ENCODE peak calls at places on chromosomes 1 and 21, in six cellular contexts. A, G, X, L, Q and N are unnamed samples.

GRCh38 chr1:245546875-245547274 is 392.1 kb downstream of the KIF26B start:
- DNase-seq in A (peak; percentile 14), G (no peak), X (no peak), L (no peak), Q (no peak), N (peak; percentile 73)

GRCh38 chr1:230086152-230086551 is 19.1 kb downstream of the GALNT2 start:
- DNase-seq in A (no peak), G (no peak), X (no peak), L (no peak), Q (no peak), N (no peak)

GRCh38 chr1:83742446-83742845 is 256.5 kb downstream of the TTLL7 start:
- DNase-seq in A (no peak), G (no peak), X (no peak), L (no peak), Q (no peak), N (no peak)

GRCh38 chr1:210739627-210740026 is 394.3 kb downstream of the KCNH1 start:
- DNase-seq in A (no peak), G (no peak), X (no peak), L (no peak), Q (no peak), N (no peak)

GRCh38 chr1:235054961-235055360 is 73.7 kb downstream of the TOMM20 start:
- DNase-seq in A (no peak), G (no peak), X (no peak), L (no peak), Q (no peak), N (no peak)

GRCh38 chr1:111197598-111198289 is 2.7 kb downstream of the DENND2D start:
- DNase-seq in A (no peak), G (no peak), X (no peak), L (no peak), Q (no peak), N (no peak)

GRCh38 chr1:26582836-26583460 is 53.4 kb downstream of the RPS6KA1 start:
- DNase-seq in A (no peak), G (no peak), X (no peak), L (no peak), Q (no peak), N (no peak)

GRCh38 chr1:243598433-243598832 is 251.6 kb downstream of the AKT3 start:
- DNase-seq in A (no peak), G (no peak), X (no peak), L (no peak), Q (no peak), N (no peak)

GRCh38 chr21:32884062-32884461 is 112.5 kb upstream of the PAXBP1 start:
- DNase-seq in A (no peak), G (no peak), X (no peak), L (no peak), Q (no peak), N (no peak)

GRCh38 chr21:25457411-25457810 is 149.9 kb downstream of the MRPL39 start:
- DNase-seq in A (no peak), G (no peak), X (peak; percentile 81), L (no peak), Q (no peak), N (no peak)

GRCh38 chr1:5826601-5827000 is 165.6 kb downstream of the NPHP4 start:
- DNase-seq in A (no peak), G (no peak), X (no peak), L (no peak), Q (no peak), N (no peak)

GRCh38 chr1:169630006-169630405 is at the start of gene SELP:
- DNase-seq in A (no peak), G (no peak), X (peak; percentile 70), L (no peak), Q (no peak), N (no peak)

GRCh38 chr1:103107696-103108524 is at the start of gene COL11A1:
- DNase-seq in A (no peak), G (no peak), X (no peak), L (no peak), Q (no peak), N (peak; percentile 58)
- H3K4me3 ChIP-seq in A (peak within 1 kb of the TSS; percentile 9), G (no peak within 1 kb of the TSS), X (no peak within 1 kb of the TSS), L (peak within 1 kb of the TSS; percentile 45), Q (peak within 1 kb of the TSS; percentile 53), N (peak within 1 kb of the TSS; percentile 34)

GRCh38 chr1:240611619-240612490 is at the start of gene GREM2:
- DNase-seq in A (peak; percentile 27), G (peak; percentile 76), X (peak; percentile 5), L (peak; percentile 58), Q (no peak), N (peak; percentile 90)
- TF ChIP-seq POLR2A in A (no peak), G (peak; percentile 76), X (no peak), L (no peak), Q (no peak), N (no peak)

GRCh38 chr1:190453550-190453949 is 24.1 kb downstream of the BRINP3 start:
- DNase-seq in A (no peak), G (no peak), X (no peak), L (no peak), Q (no peak), N (no peak)
- H3K4me3 ChIP-seq in A (no peak overlapping the region), G (no peak overlapping the region), X (no peak overlapping the region), L (no peak overlapping the region), Q (no peak overlapping the region), N (no peak overlapping the region)

GRCh38 chr1:187641463-187641862 is 812.7 kb downstream of the PLA2G4A start:
- DNase-seq in A (no peak), G (no peak), X (no peak), L (no peak), Q (no peak), N (no peak)
- TF ChIP-seq POLR2A in A (no peak), G (no peak), X (no peak), L (no peak), Q (no peak), N (no peak)

GRCh38 chr1:166351676-166352075 is 184.9 kb upstream of the FAM78B start:
- DNase-seq in A (no peak), G (peak; percentile 64), X (no peak), L (no peak), Q (no peak), N (no peak)
- H3K4me3 ChIP-seq in A (no peak overlapping the region), G (no peak overlapping the region), X (no peak overlapping the region), L (no peak overlapping the region), Q (no peak overlapping the region), N (no peak overlapping the region)

GRCh38 chr21:15457962-15458361 is 271.8 kb upstream of the USP25 start:
- DNase-seq in A (no peak), G (no peak), X (no peak), L (no peak), Q (no peak), N (no peak)

DNA sequence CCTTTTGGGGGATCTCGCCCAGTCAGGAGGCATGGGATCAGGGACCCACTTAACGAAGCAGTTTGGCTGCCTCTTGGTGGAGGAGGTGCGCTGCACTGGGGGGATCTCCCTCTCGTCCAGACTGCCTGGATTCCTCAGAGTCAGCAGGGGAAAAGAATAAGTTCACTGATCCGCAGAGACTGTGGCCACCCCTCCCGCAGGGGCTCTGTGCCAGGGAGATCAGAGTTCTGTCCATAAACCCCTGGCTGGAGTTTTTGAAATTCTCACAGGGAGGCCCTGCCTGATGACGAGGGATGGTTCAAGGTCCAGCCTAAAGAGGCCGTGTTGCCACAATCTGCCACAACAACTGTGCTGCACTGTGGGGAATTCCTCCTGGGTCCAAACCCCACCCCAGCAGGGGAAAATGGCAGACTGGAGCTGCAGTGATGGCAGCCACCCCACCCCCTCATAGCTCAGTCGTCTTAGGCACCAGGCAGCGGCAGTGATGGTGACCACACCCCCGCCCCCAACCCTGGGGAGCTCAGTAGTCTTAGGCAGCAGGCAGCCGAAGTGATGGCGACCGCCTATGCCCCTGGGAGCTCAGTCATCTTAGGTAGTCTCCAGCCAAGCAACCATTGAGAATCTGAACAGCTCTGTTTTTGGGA is 273.8 kb upstream of the USP25 start:
- DNase-seq in A (no peak), G (peak; percentile 96), X (no peak), L (no peak), Q (no peak), N (peak; percentile 27)
- TF ChIP-seq POLR2A in A (no peak), G (no peak), X (no peak), L (no peak), Q (no peak), N (no peak)

GRCh38 chr1:68717330-68717729 is 220.4 kb upstream of the DEPDC1 start:
- DNase-seq in A (no peak), G (no peak), X (no peak), L (no peak), Q (no peak), N (no peak)

GRCh38 chr1:68725353-68725752 is 228.5 kb upstream of the DEPDC1 start:
- DNase-seq in A (peak; percentile 51), G (no peak), X (peak; percentile 39), L (no peak), Q (no peak), N (no peak)

GRCh38 chr1:68723791-68724190 is 226.9 kb upstream of the DEPDC1 start:
- DNase-seq in A (no peak), G (no peak), X (no peak), L (no peak), Q (no peak), N (no peak)

DNA sequence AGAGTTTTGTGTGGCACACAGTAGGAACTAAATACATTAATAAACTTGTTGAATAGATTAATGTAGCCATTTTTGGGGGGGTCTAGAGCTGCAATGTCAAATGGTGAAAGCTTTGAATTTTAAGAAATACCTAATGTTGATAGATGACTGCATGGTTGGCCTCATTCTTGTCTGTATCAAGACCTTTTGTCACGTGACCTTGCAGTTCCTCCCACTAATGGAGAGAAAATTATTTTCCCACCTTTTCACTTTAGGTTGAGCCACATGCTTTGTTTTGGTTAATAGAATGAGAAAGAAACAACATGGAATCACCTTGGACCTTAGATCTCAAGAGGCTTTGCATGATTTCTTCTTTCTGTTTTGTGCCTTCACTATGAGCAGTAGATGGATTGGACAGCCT is 223.6 kb upstream of the DEPDC1 start:
- DNase-seq in A (no peak), G (no peak), X (no peak), L (no peak), Q (no peak), N (no peak)
- H3K4me3 ChIP-seq in A (no peak overlapping the region), G (no peak overlapping the region), X (no peak overlapping the region), L (no peak overlapping the region), Q (no peak overlapping the region), N (no peak overlapping the region)

DNA sequence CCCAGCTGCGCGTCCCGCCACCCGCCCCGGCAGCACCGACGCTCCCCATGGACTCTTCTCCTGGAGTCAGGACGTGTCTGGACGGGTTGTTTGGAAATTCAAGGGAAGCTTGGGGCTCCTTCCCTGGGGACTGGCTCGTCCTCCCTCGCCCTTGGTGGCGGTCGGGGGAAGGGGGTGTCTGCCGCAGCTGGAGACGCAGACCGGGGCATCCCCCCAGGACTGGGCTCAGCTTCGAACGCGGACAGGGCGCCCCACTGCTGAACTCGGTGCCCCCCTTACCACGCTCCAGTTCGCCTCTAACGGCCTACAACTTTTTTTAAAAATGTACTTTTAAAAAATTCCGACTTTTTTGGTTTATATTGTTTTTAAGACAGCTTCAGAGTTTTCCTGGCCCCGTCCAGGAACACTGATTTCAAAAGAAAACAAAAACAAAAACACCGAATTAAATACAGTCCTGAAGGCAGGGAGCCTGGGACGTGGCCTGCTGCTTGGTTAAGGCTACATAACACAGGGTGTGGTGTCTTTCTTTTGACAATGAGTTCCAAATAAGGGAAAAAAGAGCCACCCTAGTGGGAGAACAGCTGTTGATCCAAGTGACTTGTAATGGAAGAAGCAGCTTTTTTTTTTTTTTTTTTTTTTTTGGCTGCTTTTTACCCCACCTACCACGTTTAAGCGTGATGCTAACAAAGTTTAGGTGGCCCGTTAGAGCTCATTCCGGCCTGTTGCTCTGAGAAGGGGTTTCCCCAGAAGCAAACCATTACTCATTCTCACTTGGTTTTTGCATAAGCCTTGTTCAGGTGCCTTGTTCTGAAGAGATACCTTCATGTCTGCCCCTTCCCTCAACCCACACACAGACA is 862 bp upstream of the DIPK1A start:
- DNase-seq in A (peak; percentile 18), G (peak; percentile 53), X (peak; percentile 9), L (peak; percentile 33), Q (no peak), N (peak; percentile 32)
- TF ChIP-seq POLR2A in A (no peak), G (no peak), X (no peak), L (no peak), Q (peak; percentile 11), N (no peak)

GRCh38 chr1:21782868-21783678 is at the start of gene USP48:
- DNase-seq in A (peak; percentile 98), G (peak; percentile 98), X (peak; percentile 96), L (peak; percentile 97), Q (peak; percentile 97), N (peak; percentile 98)
- H3K4me3 ChIP-seq in A (peak within 1 kb of the TSS; percentile 92), G (peak within 1 kb of the TSS; percentile 85), X (peak within 1 kb of the TSS; percentile 97), L (peak within 1 kb of the TSS; percentile 96), Q (peak within 1 kb of the TSS; percentile 77), N (peak within 1 kb of the TSS; percentile 83)